ENCODE peak calls at places on chromosomes 2 and 18, in eight cellular contexts. C is NB4, I is IMR-90, D is A549, E is stomach, B is right lobe of liver, W is body of pancreas, F is prostate gland. K is an unnamed sample.

GRCh38 chr2:60806988-60807681 is 51.1 kb downstream of the PAPOLG start:
- DNase-seq in W (no peak), E (no peak), B (peak), C (peak), F (no peak), D (no peak), I (peak), K (peak)

GRCh38 chr2:47078541-47079482 is 76.3 kb downstream of the STPG4 start:
- DNase-seq in E (no peak), C (no peak), B (no peak), W (no peak), D (no peak), I (no peak), F (no peak), K (no peak)

GRCh38 chr2:171509945-171510731 is 12.1 kb upstream of the CYBRD1 start:
- DNase-seq in B (no peak), I (no peak), E (no peak), F (no peak), D (no peak), C (no peak), W (no peak), K (no peak)

GRCh38 chr2:126661001-126661400 is 5.0 kb downstream of the GYPC start:
- DNase-seq in W (no peak), I (no peak), B (no peak), E (no peak), F (no peak), C (no peak), D (no peak), K (no peak)

GRCh38 chr2:147511491-147511948 is 333.3 kb upstream of the ACVR2A start:
- DNase-seq in C (no peak), E (no peak), D (no peak), B (no peak), F (no peak), I (no peak), W (no peak), K (no peak)

GRCh38 chr2:12304494-12305228 is 412.1 kb upstream of the TRIB2 start:
- DNase-seq in E (no peak), I (peak), F (no peak), B (no peak), D (no peak), W (no peak), C (no peak), K (no peak)

GRCh38 chr2:39266139-39266805 is 22.5 kb upstream of the CDKL4 start:
- DNase-seq in E (no peak), F (no peak), C (peak), D (no peak), I (peak), B (no peak), W (no peak), K (no peak)

GRCh38 chr2:228828397-228828796 is 442.7 kb downstream of the PID1 start:
- DNase-seq in W (no peak), B (no peak), C (no peak), F (no peak), E (no peak), D (no peak), I (no peak), K (no peak)

GRCh38 chr2:9656270-9656766 is 25.5 kb upstream of the YWHAQ start:
- DNase-seq in C (peak), E (no peak), D (peak), I (peak), B (no peak), W (no peak), F (no peak), K (peak)

GRCh38 chr2:130963849-130964793 is 127.4 kb downstream of the ARHGEF4 start:
- DNase-seq in I (no peak), B (no peak), C (peak), D (peak), F (peak), E (no peak), W (no peak), K (no peak)

GRCh38 chr2:53455094-53455493 is 312.5 kb upstream of the CHAC2 start:
- DNase-seq in D (no peak), E (no peak), I (peak), C (no peak), B (no peak), F (no peak), W (no peak), K (no peak)

GRCh38 chr2:233384811-233385488 is 30.7 kb downstream of the DGKD start:
- DNase-seq in D (no peak), E (peak), C (no peak), W (no peak), I (no peak), B (no peak), F (no peak), K (no peak)

GRCh38 chr2:234630676-234631350 is 133.9 kb upstream of the ARL4C start:
- DNase-seq in C (no peak), B (no peak), I (peak), D (no peak), F (peak), E (no peak), W (no peak), K (no peak)

GRCh38 chr2:236748801-236749200 is 179.2 kb downstream of the ACKR3 start:
- DNase-seq in C (peak), F (no peak), B (no peak), I (no peak), W (no peak), D (no peak), E (peak), K (no peak)

GRCh38 chr2:189092936-189093335 is 86.6 kb downstream of the COL5A2 start:
- DNase-seq in W (no peak), F (no peak), E (no peak), D (no peak), I (peak), C (no peak), B (no peak), K (no peak)

GRCh38 chr2:2847131-2847740 is 516.2 kb upstream of the MYT1L start:
- DNase-seq in W (peak), D (no peak), F (no peak), B (no peak), C (no peak), I (no peak), E (no peak), K (no peak)

GRCh38 chr2:47379384-47379783 is 23.6 kb upstream of the MSH2 start:
- DNase-seq in I (no peak), D (no peak), F (no peak), B (no peak), W (no peak), E (no peak), C (no peak), K (no peak)

GRCh38 chr2:143128681-143129580 is at the start of gene ARHGAP15:
- DNase-seq in E (peak), B (no peak), C (peak), F (no peak), I (no peak), D (no peak), W (no peak), K (no peak)

GRCh38 chr2:97748397-97748796 is 35.0 kb downstream of the ZAP70 start:
- DNase-seq in B (no peak), D (peak), W (no peak), E (no peak), C (peak), I (no peak), F (no peak), K (no peak)

GRCh38 chr18:45228989-45229388 is 386.3 kb upstream of the SLC14A2 start:
- DNase-seq in F (no peak), W (no peak), C (no peak), D (no peak), B (no peak), E (no peak), I (no peak), K (no peak)

GRCh38 chr2:233164967-233165366 is 86.5 kb upstream of the ATG16L1 start:
- DNase-seq in W (no peak), D (no peak), E (no peak), B (no peak), F (no peak), I (no peak), C (peak), K (no peak)

GRCh38 chr2:200728630-200729029 is 83.1 kb upstream of the BZW1 start:
- DNase-seq in C (peak), I (peak), D (no peak), B (peak), W (no peak), E (no peak), F (no peak), K (no peak)

GRCh38 chr2:233699424-233700027 is 6.8 kb downstream of the UGT1A6 start:
- DNase-seq in I (no peak), C (no peak), W (no peak), E (no peak), B (no peak), F (no peak), D (no peak), K (no peak)

GRCh38 chr18:8116346-8117007 is 492.8 kb upstream of the RAB12 start:
- DNase-seq in W (no peak), I (peak), B (no peak), F (no peak), C (no peak), E (no peak), D (peak), K (peak)

GRCh38 chr2:227545990-227546389 is 52.7 kb upstream of the SCYGR2 start:
- DNase-seq in I (no peak), W (no peak), F (no peak), C (no peak), B (no peak), E (no peak), D (no peak), K (no peak)

GRCh38 chr18:37341473-37342086 is 224.0 kb downstream of the CELF4 start:
- DNase-seq in F (no peak), D (no peak), W (no peak), B (no peak), I (no peak), C (no peak), E (no peak), K (no peak)

GRCh38 chr18:73461038-73461779 is 593.4 kb upstream of the NETO1 start:
- DNase-seq in F (no peak), W (no peak), I (peak), E (no peak), C (no peak), B (no peak), D (no peak), K (no peak)

GRCh38 chr2:211133766-211134165 is 577.4 kb downstream of the CPS1 start:
- DNase-seq in F (no peak), C (no peak), E (no peak), W (no peak), I (no peak), B (no peak), D (no peak), K (no peak)

DNA sequence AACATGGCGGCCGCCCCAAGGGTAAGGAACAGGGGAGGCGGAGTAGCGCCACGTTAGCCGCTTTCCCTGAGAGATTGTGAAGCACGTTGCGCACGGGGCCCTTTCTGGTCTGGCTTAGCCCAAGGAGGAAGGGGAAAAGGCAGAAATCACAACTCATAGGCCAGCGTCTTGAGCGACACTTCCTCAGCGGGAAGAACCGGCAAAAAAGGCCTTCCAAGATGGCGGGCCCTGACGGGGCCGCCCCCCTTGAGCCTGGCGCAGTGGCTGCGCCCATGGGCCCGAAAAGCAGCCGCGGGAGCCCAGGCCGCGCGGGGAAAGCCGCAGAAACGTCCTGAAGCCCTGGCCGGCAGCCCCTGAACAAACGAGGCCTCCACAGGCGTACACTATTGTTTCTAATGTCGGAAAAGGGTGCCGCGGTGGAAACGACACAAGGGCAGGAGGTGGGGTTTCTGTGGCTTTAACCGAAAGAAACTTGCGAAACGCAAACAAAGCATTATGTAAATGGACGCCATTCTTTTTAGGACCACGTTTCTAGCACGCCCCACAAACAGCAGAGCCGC is 919 bp upstream of the PCBP1 start:
- DNase-seq in I (peak), F (peak), E (peak), B (peak), W (peak), D (peak), C (peak), K (no peak)
- TF ChIP-seq POLR2A in I (peak), F (no peak), E (no peak), B (peak), W (no peak), D (peak), C (peak), K (peak)

GRCh38 chr2:239311132-239312040 is 89.4 kb downstream of the HDAC4 start:
- DNase-seq in I (no peak), D (no peak), C (no peak), W (peak), E (peak), B (peak), F (peak), K (no peak)
- TF ChIP-seq POLR2A in I (no peak), D (no peak), C (no peak), W (no peak), E (no peak), B (no peak), F (no peak), K (no peak)

GRCh38 chr2:42971381-42971780 is 179.0 kb upstream of the HAAO start:
- DNase-seq in W (no peak), B (peak), E (no peak), D (no peak), F (no peak), C (no peak), I (no peak), K (no peak)
- TF ChIP-seq POLR2A in W (no peak), B (no peak), E (no peak), D (no peak), F (no peak), C (no peak), I (no peak), K (no peak)

GRCh38 chr2:238142382-238143205 is 4.1 kb downstream of the KLHL30 start:
- DNase-seq in E (no peak), B (no peak), W (no peak), F (no peak), D (no peak), I (no peak), C (no peak), K (no peak)

GRCh38 chr2:238139841-238140439 is 1.5 kb downstream of the KLHL30 start:
- DNase-seq in I (no peak), D (no peak), B (no peak), F (no peak), C (no peak), E (no peak), W (no peak), K (no peak)

GRCh38 chr2:238143239-238143951 is 4.9 kb downstream of the KLHL30 start:
- DNase-seq in I (peak), F (no peak), C (peak), E (no peak), B (no peak), D (peak), W (no peak), K (peak)

GRCh38 chr2:238140721-238141540 is 2.5 kb downstream of the KLHL30 start:
- DNase-seq in I (no peak), C (no peak), E (no peak), B (no peak), F (no peak), W (no peak), D (no peak), K (no peak)

GRCh38 chr2:238141541-238142318 is 3.3 kb downstream of the KLHL30 start:
- DNase-seq in C (peak), D (peak), F (peak), B (no peak), I (no peak), E (peak), W (no peak), K (peak)
- TF ChIP-seq POLR2A in C (no peak), D (no peak), F (no peak), B (no peak), I (no peak), E (no peak), W (no peak), K (no peak)

DNA sequence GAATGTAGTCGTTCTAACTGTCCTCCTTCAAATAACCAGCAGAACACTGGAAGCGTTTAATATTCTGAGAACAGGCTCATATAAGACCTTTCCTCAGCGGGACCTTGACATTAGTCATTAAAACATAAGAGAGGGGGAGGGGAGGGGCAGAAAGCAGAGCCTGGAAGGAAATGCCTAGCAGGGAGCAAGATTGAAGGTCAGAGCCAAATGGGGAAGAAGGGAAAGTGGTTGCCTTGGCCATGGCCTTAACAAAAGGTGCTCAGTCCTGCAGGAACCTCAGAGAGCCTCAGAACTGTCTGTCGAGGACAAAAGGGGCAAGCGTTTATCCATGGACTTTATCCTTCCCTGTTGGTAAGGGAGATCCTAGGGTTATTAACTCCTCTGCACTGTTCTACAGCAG is 851 bp upstream of the PLA2R1 start:
- DNase-seq in B (no peak), W (no peak), I (no peak), E (no peak), C (no peak), F (no peak), D (no peak), K (no peak)
- TF ChIP-seq POLR2A in B (no peak), W (no peak), I (no peak), E (no peak), C (no peak), F (no peak), D (no peak), K (no peak)

GRCh38 chr2:1743396-1744150 is 742 bp downstream of the PXDN start:
- DNase-seq in I (peak), B (peak), W (peak), E (no peak), C (peak), F (no peak), D (no peak), K (no peak)

GRCh38 chr2:1742300-1742679 is 2.0 kb downstream of the PXDN start:
- DNase-seq in C (peak), D (no peak), B (no peak), E (no peak), F (no peak), W (no peak), I (peak), K (no peak)

GRCh38 chr2:1741851-1742250 is 2.5 kb downstream of the PXDN start:
- DNase-seq in W (no peak), F (no peak), C (no peak), E (no peak), B (no peak), I (no peak), D (no peak), K (no peak)

GRCh38 chr2:1744151-1744445 is 217 bp downstream of the PXDN start:
- DNase-seq in C (no peak), B (peak), W (no peak), D (no peak), I (no peak), F (no peak), E (no peak), K (no peak)

GRCh38 chr2:1742680-1743395 is 1.5 kb downstream of the PXDN start:
- DNase-seq in F (peak), E (peak), I (peak), C (peak), B (peak), W (no peak), D (peak), K (no peak)
- TF ChIP-seq POLR2A in F (no peak), E (no peak), I (peak), C (no peak), B (no peak), W (no peak), D (no peak), K (peak)